ENCODE peak calls at places on chromosomes 2 and 18, in seven cellular contexts. One of them, this sample, is unnamed.

GRCh38 chr2:232028631-232029030 is 67.1 kb downstream of the DIS3L2 start:
- DNase-seq in AG04450: no peak
- DNase-seq in heart right ventricle: peak; percentile 57
- DNase-seq in left ventricle myocardium inferior: peak; percentile 54
- DNase-seq in right lobe of liver: no peak
- DNase-seq in upper lobe of right lung: no peak
- DNase-seq in brain microvascular endothelial cell: peak; percentile 9
- DNase-seq in this sample: no peak

GRCh38 chr18:79570266-79571201 is 109.1 kb upstream of the CTDP1 start:
- DNase-seq in AG04450: peak; percentile 27
- DNase-seq in heart right ventricle: no peak
- DNase-seq in left ventricle myocardium inferior: no peak
- DNase-seq in right lobe of liver: peak; percentile 14
- DNase-seq in upper lobe of right lung: no peak
- DNase-seq in brain microvascular endothelial cell: peak; percentile 76
- DNase-seq in this sample: no peak

GRCh38 chr18:78816916-78817315 is 162.7 kb upstream of the SALL3 start:
- DNase-seq in AG04450: no peak
- DNase-seq in heart right ventricle: no peak
- DNase-seq in left ventricle myocardium inferior: no peak
- DNase-seq in right lobe of liver: no peak
- DNase-seq in upper lobe of right lung: no peak
- DNase-seq in brain microvascular endothelial cell: no peak
- DNase-seq in this sample: no peak

GRCh38 chr18:45554070-45554767 is 61.1 kb upstream of the SLC14A2 start:
- DNase-seq in AG04450: no peak
- DNase-seq in heart right ventricle: peak; percentile 42
- DNase-seq in left ventricle myocardium inferior: peak; percentile 63
- DNase-seq in right lobe of liver: no peak
- DNase-seq in upper lobe of right lung: no peak
- DNase-seq in brain microvascular endothelial cell: no peak
- DNase-seq in this sample: no peak

GRCh38 chr2:230925443-230925878 is 419 bp upstream of the GPR55 start:
- DNase-seq in AG04450: no peak
- DNase-seq in heart right ventricle: no peak
- DNase-seq in left ventricle myocardium inferior: no peak
- DNase-seq in right lobe of liver: peak; percentile 32
- DNase-seq in upper lobe of right lung: peak; percentile 35
- DNase-seq in brain microvascular endothelial cell: no peak
- DNase-seq in this sample: peak; percentile 6

GRCh38 chr2:155157065-155157464 is 458.6 kb downstream of the KCNJ3 start:
- DNase-seq in AG04450: no peak
- DNase-seq in heart right ventricle: no peak
- DNase-seq in left ventricle myocardium inferior: no peak
- DNase-seq in right lobe of liver: no peak
- DNase-seq in upper lobe of right lung: no peak
- DNase-seq in brain microvascular endothelial cell: no peak
- DNase-seq in this sample: no peak

GRCh38 chr2:169849710-169850109 is 22.5 kb downstream of the UBR3 start:
- DNase-seq in AG04450: no peak
- DNase-seq in heart right ventricle: no peak
- DNase-seq in left ventricle myocardium inferior: no peak
- DNase-seq in right lobe of liver: no peak
- DNase-seq in upper lobe of right lung: no peak
- DNase-seq in brain microvascular endothelial cell: no peak
- DNase-seq in this sample: no peak

GRCh38 chr18:12376034-12376717 is 851 bp downstream of the AFG3L2 start:
- DNase-seq in AG04450: no peak
- DNase-seq in heart right ventricle: peak; percentile 47
- DNase-seq in left ventricle myocardium inferior: peak; percentile 57
- DNase-seq in right lobe of liver: peak; percentile 56
- DNase-seq in upper lobe of right lung: no peak
- DNase-seq in brain microvascular endothelial cell: peak; percentile 18
- DNase-seq in this sample: peak; percentile 24

GRCh38 chr2:221254281-221254680 is 317.8 kb downstream of the EPHA4 start:
- DNase-seq in AG04450: no peak
- DNase-seq in heart right ventricle: no peak
- DNase-seq in left ventricle myocardium inferior: no peak
- DNase-seq in right lobe of liver: no peak
- DNase-seq in upper lobe of right lung: no peak
- DNase-seq in brain microvascular endothelial cell: no peak
- DNase-seq in this sample: no peak

DNA sequence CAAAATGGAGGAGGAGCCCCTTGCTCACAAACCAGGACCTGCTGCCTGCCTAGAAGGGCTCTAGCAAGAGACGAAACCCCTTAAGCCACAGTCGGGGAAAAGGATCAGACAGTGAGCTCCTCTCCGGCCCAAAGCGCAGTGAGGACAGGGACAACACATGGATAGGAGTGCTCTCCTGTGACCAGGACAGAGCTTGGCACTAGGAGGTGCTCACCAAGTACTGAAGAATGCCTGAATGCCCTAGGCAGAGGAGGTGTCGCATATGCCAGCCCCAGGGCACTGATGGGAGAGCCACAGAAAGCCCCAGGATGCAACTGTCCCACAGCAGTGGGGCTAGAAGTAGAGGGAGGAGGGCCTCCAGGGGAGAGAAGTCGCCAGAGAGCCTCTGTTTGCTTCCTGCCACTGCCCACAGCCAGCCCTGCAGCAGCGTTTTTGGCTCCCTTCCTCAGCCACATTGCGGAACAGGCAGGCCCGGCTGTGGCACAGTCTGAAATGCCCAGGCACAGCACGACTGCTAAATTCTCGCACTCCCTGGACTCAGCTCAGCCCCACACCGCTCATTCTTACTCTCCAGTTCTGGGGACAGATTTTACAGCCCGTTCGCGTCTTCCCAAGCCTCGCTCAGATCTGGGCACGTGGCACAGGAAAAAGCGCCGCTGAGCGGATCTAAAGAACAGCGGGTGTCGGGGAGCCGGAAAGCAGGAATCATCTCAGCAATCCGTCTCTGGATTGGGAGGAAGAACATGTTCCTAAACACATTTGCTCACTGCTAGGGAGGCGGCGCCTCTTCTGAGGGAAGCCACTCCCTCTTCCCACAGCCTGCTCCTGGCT is 98.7 kb upstream of the POU3F3 start:
- DNase-seq in AG04450: no peak
- DNase-seq in heart right ventricle: no peak
- DNase-seq in left ventricle myocardium inferior: no peak
- DNase-seq in right lobe of liver: no peak
- DNase-seq in upper lobe of right lung: no peak
- DNase-seq in brain microvascular endothelial cell: no peak
- DNase-seq in this sample: no peak
- H3K27ac ChIP-seq in AG04450: no peak overlapping the region
- H3K27ac ChIP-seq in heart right ventricle: no peak overlapping the region
- H3K27ac ChIP-seq in left ventricle myocardium inferior: no peak overlapping the region
- H3K27ac ChIP-seq in right lobe of liver: no peak overlapping the region
- H3K27ac ChIP-seq in upper lobe of right lung: no peak overlapping the region
- H3K27ac ChIP-seq in brain microvascular endothelial cell: no peak overlapping the region
- H3K27ac ChIP-seq in this sample: no peak overlapping the region

DNA sequence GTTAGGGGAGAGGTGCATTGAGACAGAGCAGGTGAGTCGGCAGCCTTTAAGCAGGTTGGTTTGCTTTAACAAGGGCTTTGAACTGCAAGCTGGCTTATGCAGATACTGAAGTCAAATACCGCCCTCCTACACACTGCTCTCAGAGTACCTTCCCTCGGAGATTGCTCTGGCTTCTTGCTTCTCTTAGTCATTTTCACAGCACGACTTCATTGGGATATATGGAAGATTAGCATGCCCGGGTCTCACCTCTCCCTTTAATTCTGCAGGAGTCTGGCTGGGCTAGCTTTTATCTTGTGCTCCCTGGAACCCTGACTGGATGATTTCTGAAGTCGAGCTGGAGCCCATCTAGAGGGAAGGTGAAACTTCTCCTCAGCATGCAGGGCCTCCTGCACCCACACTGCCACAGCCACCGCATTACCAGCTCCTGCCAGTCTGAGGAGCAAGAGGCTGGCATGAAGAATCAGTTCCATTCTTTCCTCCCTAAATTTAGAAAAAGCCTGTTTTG is 395.5 kb upstream of the HNRNPA3 start:
- DNase-seq in AG04450: no peak
- DNase-seq in heart right ventricle: no peak
- DNase-seq in left ventricle myocardium inferior: no peak
- DNase-seq in right lobe of liver: no peak
- DNase-seq in upper lobe of right lung: no peak
- DNase-seq in brain microvascular endothelial cell: no peak
- DNase-seq in this sample: no peak
- TF ChIP-seq CTCF in AG04450: no peak
- TF ChIP-seq CTCF in heart right ventricle: no peak
- TF ChIP-seq CTCF in left ventricle myocardium inferior: no peak
- TF ChIP-seq CTCF in right lobe of liver: no peak
- TF ChIP-seq CTCF in upper lobe of right lung: no peak
- TF ChIP-seq CTCF in brain microvascular endothelial cell: peak; percentile 18
- TF ChIP-seq CTCF in this sample: no peak

DNA sequence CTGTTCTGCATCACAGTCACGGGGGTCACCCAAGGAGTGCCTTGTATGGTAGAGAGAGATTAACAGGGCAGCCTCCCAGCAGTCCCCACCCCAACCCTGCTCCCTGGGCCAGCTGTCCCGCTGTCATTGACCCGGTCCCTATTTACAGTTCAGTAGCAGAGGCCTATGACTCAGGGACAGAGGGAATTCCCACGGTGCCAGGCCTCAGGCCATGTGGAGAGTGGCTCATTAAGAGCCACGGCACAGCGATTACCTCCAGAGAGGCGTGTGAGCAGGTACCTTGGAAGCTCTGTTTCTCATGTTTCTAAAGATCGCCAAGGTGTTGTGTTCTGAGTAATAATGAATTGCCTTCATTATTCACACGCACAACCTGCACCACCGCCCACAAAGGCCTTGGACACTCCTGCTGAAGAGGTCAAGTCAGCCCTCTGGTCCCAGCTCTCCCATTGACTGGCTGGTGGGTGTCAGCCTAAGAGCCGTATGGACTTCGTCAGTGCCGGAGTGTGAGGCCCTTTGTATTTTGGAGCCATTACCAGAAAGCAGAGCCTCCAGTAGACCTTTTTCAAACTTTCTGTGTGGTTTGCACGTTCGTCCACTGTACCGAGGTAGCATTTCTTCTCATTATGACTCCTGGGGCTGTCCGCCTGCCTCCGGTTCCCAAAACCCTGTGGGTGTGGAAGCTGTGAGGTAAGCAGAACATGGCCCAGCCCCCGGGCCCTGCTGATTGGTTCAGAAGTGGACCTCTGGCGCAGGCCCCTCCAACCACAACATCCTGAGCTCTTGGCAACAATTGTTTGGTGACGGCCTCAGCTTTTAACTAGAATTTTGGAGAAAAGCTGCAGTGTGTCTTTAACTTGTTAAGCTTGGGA is 47.0 kb downstream of the SERTAD2 start:
- DNase-seq in AG04450: no peak
- DNase-seq in heart right ventricle: peak; percentile 88
- DNase-seq in left ventricle myocardium inferior: peak; percentile 88
- DNase-seq in right lobe of liver: peak; percentile 85
- DNase-seq in upper lobe of right lung: peak; percentile 88
- DNase-seq in brain microvascular endothelial cell: no peak
- DNase-seq in this sample: peak; percentile 71
- H3K27ac ChIP-seq in AG04450: no peak overlapping the region
- H3K27ac ChIP-seq in heart right ventricle: no peak overlapping the region
- H3K27ac ChIP-seq in left ventricle myocardium inferior: no peak overlapping the region
- H3K27ac ChIP-seq in right lobe of liver: peak overlapping the region; percentile 62
- H3K27ac ChIP-seq in upper lobe of right lung: no peak overlapping the region
- H3K27ac ChIP-seq in brain microvascular endothelial cell: no peak overlapping the region
- H3K27ac ChIP-seq in this sample: peak overlapping the region; percentile 64

DNA sequence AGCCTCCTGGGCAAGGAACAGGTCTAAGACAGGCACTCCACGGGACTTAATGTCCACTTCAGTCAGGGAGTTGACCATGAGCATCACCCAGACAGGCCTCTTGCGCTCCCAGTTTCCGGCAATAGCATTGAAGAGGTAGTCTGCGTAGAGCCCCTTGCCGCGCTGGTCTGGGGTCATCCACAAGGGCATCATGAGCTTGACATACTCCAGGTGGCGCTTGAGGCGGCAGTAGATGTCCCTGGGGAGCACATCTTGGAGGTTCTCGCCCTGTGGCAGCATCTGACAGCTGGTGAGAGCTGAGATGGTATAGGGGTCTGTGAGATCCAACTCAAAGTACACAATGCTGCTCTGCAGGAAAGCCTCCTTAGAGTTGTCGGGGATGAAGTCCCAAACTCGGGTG is 10.6 kb downstream of the TRABD2A start:
- DNase-seq in AG04450: no peak
- DNase-seq in heart right ventricle: no peak
- DNase-seq in left ventricle myocardium inferior: no peak
- DNase-seq in right lobe of liver: no peak
- DNase-seq in upper lobe of right lung: no peak
- DNase-seq in brain microvascular endothelial cell: no peak
- DNase-seq in this sample: no peak
- TF ChIP-seq CTCF in AG04450: no peak
- TF ChIP-seq CTCF in heart right ventricle: no peak
- TF ChIP-seq CTCF in left ventricle myocardium inferior: no peak
- TF ChIP-seq CTCF in right lobe of liver: no peak
- TF ChIP-seq CTCF in upper lobe of right lung: no peak
- TF ChIP-seq CTCF in brain microvascular endothelial cell: no peak
- TF ChIP-seq CTCF in this sample: no peak

DNA sequence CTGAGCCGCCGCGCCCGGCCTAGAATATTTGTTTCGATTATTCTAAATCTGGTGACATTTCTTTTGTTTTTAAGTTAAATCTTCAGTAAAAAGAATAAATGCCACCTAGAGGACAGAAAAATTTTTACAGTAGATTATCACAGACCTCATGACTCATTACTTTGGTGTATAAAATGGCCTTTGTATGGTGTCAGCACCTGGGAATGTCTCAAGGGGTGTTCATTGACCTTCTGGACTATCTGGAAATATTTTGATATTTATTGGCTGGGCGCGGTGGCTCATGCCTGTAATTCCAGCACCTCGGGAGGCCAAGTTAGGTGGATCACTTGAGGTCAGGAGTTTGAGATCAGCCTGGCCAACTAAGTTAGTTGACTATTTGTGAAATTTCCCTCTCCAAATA is 30.3 kb upstream of the SLC30A6 start:
- DNase-seq in AG04450: peak; percentile 37
- DNase-seq in heart right ventricle: no peak
- DNase-seq in left ventricle myocardium inferior: no peak
- DNase-seq in right lobe of liver: no peak
- DNase-seq in upper lobe of right lung: peak; percentile 33
- DNase-seq in brain microvascular endothelial cell: peak; percentile 72
- DNase-seq in this sample: peak; percentile 16
- H3K27ac ChIP-seq in AG04450: peak overlapping the region; percentile 61
- H3K27ac ChIP-seq in heart right ventricle: no peak overlapping the region
- H3K27ac ChIP-seq in left ventricle myocardium inferior: no peak overlapping the region
- H3K27ac ChIP-seq in right lobe of liver: no peak overlapping the region
- H3K27ac ChIP-seq in upper lobe of right lung: no peak overlapping the region
- H3K27ac ChIP-seq in brain microvascular endothelial cell: peak overlapping the region; percentile 51
- H3K27ac ChIP-seq in this sample: no peak overlapping the region

This sample was measured in pancreas.